ENCODE peak calls at places on chromosomes 12 and 14, in nine cellular contexts. R is HFF-Myc; G is activated T-helper 1 cell treated with Interleukin-2 at 50 U/mL for 16 hours; H is aorta; M is CD4-positive, alpha-beta memory T cell; O is left ventricle myocardium inferior; Y is NCI-H2081 treated with DMSO at 0.1 percent for 48 hours; X is effector memory CD8-positive, alpha-beta T cell; J is activated T-cell treated with anti-CD3 and anti-CD28 coated beads for 48 hours. B is an unnamed sample.

GRCh38 chr14:74207943-74208342 is 31.3 kb upstream of the VSX2 start:
- DNase-seq in G (no peak), Y (no peak), O (no peak), R (no peak), M (no peak), X (no peak), H (no peak), J (no peak), B (no peak)

GRCh38 chr12:77122661-77123060 is 57.3 kb upstream of the E2F7 start:
- DNase-seq in G (no peak), X (no peak), J (no peak), O (no peak), Y (no peak), M (no peak), H (no peak), R (no peak), B (no peak)

GRCh38 chr14:105528197-105528858 is 1.9 kb downstream of the TMEM121 start:
- DNase-seq in X (peak), R (peak), M (peak), G (peak), J (peak), H (peak), O (peak), Y (no peak), B (peak)

GRCh38 chr14:72753044-72753710 is 140.7 kb downstream of the DPF3 start:
- DNase-seq in O (no peak), J (no peak), M (no peak), G (no peak), X (no peak), R (no peak), H (no peak), Y (no peak), B (no peak)

GRCh38 chr14:60861545-60862147 is 119.2 kb downstream of the TRMT5 start:
- DNase-seq in M (no peak), X (no peak), J (no peak), R (no peak), H (no peak), O (no peak), G (no peak), Y (no peak), B (no peak)

GRCh38 chr12:90090929-90091651 is 382.5 kb upstream of the ATP2B1 start:
- DNase-seq in O (no peak), M (no peak), G (no peak), Y (no peak), R (peak), X (no peak), H (peak), J (no peak), B (no peak)

GRCh38 chr14:34693228-34693939 is 21.0 kb downstream of the CFL2 start:
- DNase-seq in X (no peak), J (no peak), H (no peak), R (no peak), Y (no peak), G (no peak), M (no peak), O (peak), B (no peak)

GRCh38 chr12:86826051-86826450 is 569.9 kb upstream of the MGAT4C start:
- DNase-seq in O (no peak), J (no peak), H (no peak), R (no peak), M (no peak), Y (no peak), X (no peak), G (no peak), B (no peak)

GRCh38 chr14:96627386-96627785 is 125.2 kb downstream of the PAPOLA start:
- DNase-seq in R (no peak), H (no peak), G (no peak), Y (no peak), O (no peak), X (no peak), M (no peak), J (no peak), B (no peak)

GRCh38 chr12:115267464-115267863 is 583.5 kb upstream of the TBX3 start:
- DNase-seq in M (no peak), G (no peak), O (no peak), X (no peak), H (no peak), J (no peak), R (no peak), Y (no peak), B (no peak)

GRCh38 chr12:116603516-116603915 is 44.3 kb downstream of the MAP1LC3B2 start:
- DNase-seq in Y (no peak), H (no peak), O (no peak), M (no peak), G (no peak), R (no peak), J (no peak), X (no peak), B (no peak)

GRCh38 chr12:15208871-15209656 is 12.2 kb downstream of the RERG start:
- DNase-seq in X (no peak), J (no peak), H (peak), O (no peak), R (no peak), M (no peak), G (no peak), Y (no peak), B (no peak)

GRCh38 chr14:78509516-78509915 is 339.3 kb downstream of the NRXN3 start:
- DNase-seq in X (no peak), O (no peak), R (no peak), M (no peak), J (no peak), Y (no peak), G (no peak), H (no peak), B (no peak)

GRCh38 chr12:54033106-54033979 is 493 bp downstream of the HOXC5 start:
- DNase-seq in G (no peak), X (peak), M (no peak), Y (no peak), R (no peak), J (no peak), O (no peak), H (no peak), B (no peak)

GRCh38 chr14:77151245-77151644 is 9.7 kb upstream of the ZDHHC22 start:
- DNase-seq in O (no peak), Y (no peak), J (no peak), M (no peak), X (no peak), G (no peak), R (no peak), H (no peak), B (no peak)

GRCh38 chr12:7460375-7461259 is 16.7 kb upstream of the CD163L1 start:
- DNase-seq in G (peak), X (peak), Y (no peak), J (peak), H (no peak), R (peak), M (peak), O (peak), B (peak)

GRCh38 chr14:95545769-95546168 is 10.9 kb downstream of the GLRX5 start:
- DNase-seq in G (no peak), Y (no peak), O (no peak), H (no peak), R (peak), M (no peak), X (no peak), J (no peak), B (no peak)

GRCh38 chr12:4292266-4293063 is 18.9 kb downstream of the CCND2 start:
- DNase-seq in H (no peak), R (no peak), X (no peak), J (no peak), M (no peak), G (no peak), O (no peak), Y (no peak), B (no peak)

GRCh38 chr14:67311868-67312267 is 47.7 kb downstream of the ATP6V1D start:
- DNase-seq in O (no peak), G (no peak), R (no peak), M (no peak), Y (no peak), X (no peak), H (no peak), J (no peak), B (no peak)

GRCh38 chr12:109738209-109738608 is 24.6 kb downstream of the FAM222A start:
- DNase-seq in Y (no peak), G (no peak), O (no peak), X (no peak), J (no peak), H (peak), M (no peak), R (no peak), B (no peak)

GRCh38 chr12:51926718-51927117 is 19.4 kb downstream of the ACVRL1 start:
- DNase-seq in O (no peak), G (no peak), X (peak), M (peak), Y (no peak), R (no peak), H (no peak), J (peak), B (peak)

GRCh38 chr12:52977195-52977594 is 28.3 kb downstream of the KRT18 start:
- DNase-seq in G (no peak), R (no peak), H (no peak), Y (no peak), M (no peak), J (no peak), X (no peak), O (no peak), B (no peak)

B was measured in activated T-helper 9 cell treated with anti-CD3 and anti-CD28 coated beads, Interleukin-2, amount 50 U/mL, for 16 hours.